ENCODE peak calls at places on chromosomes 2 and 18, in four cellular contexts. W is GM12878, P is K562, R is HepG2. Q is an unnamed sample.

GRCh38 chr2:101188683-101189405 is 37.7 kb upstream of the TBC1D8 start:
- DNase-seq in W (no peak), P (peak), R (peak), Q (peak)

GRCh38 chr18:27378396-27379094 is 193.4 kb upstream of the CHST9 start:
- DNase-seq in W (no peak), P (no peak), R (no peak), Q (no peak)

GRCh38 chr2:41941831-41942230 is 106.0 kb upstream of the PKDCC start:
- DNase-seq in W (no peak), P (no peak), R (no peak), Q (no peak)

GRCh38 chr2:137957033-137957432 is 7.2 kb upstream of the HNMT start:
- DNase-seq in W (no peak), P (no peak), R (peak), Q (no peak)

GRCh38 chr2:50614056-50614455 is 417.9 kb downstream of the NRXN1 start:
- DNase-seq in W (no peak), P (no peak), R (no peak), Q (no peak)

GRCh38 chr2:237474931-237475703 is 11.9 kb upstream of the MLPH start:
- DNase-seq in W (no peak), P (peak), R (peak), Q (peak)

GRCh38 chr2:11701206-11701605 is 31.2 kb upstream of the NTSR2 start:
- DNase-seq in W (no peak), P (no peak), R (no peak), Q (no peak)

GRCh38 chr2:137976274-137976673 is 12.0 kb downstream of the HNMT start:
- DNase-seq in W (no peak), P (no peak), R (no peak), Q (no peak)

GRCh38 chr2:223692227-223692947 is 90.2 kb upstream of the SCG2 start:
- DNase-seq in W (no peak), P (no peak), R (peak), Q (peak)

GRCh38 chr2:890791-891190 is 59.9 kb upstream of the SNTG2 start:
- DNase-seq in W (no peak), P (no peak), R (no peak), Q (no peak)

GRCh38 chr2:17084882-17085281 is 419.2 kb upstream of the CYRIA start:
- DNase-seq in W (no peak), P (no peak), R (no peak), Q (no peak)

GRCh38 chr18:79796531-79797390 is 977 bp upstream of the KCNG2 start:
- DNase-seq in W (no peak), P (no peak), R (no peak), Q (no peak)

GRCh38 chr2:212428685-212429480 is 109.7 kb downstream of the ERBB4 start:
- DNase-seq in W (no peak), P (no peak), R (no peak), Q (no peak)

GRCh38 chr2:71807969-71808451 is 339.7 kb downstream of the CYP26B1 start:
- DNase-seq in W (no peak), P (no peak), R (no peak), Q (no peak)

GRCh38 chr2:41872646-41873045 is 175.2 kb upstream of the PKDCC start:
- DNase-seq in W (peak), P (no peak), R (peak), Q (no peak)

GRCh38 chr18:7778181-7778580 is 211.1 kb downstream of the PTPRM start:
- DNase-seq in W (no peak), P (no peak), R (no peak), Q (no peak)

GRCh38 chr2:70005752-70006446 is 44.5 kb upstream of the ASPRV1 start:
- DNase-seq in W (no peak), P (peak), R (no peak), Q (no peak)

GRCh38 chr2:70007151-70007550 is 45.7 kb upstream of the ASPRV1 start:
- DNase-seq in W (no peak), P (no peak), R (no peak), Q (no peak)

GRCh38 chr2:70008290-70008689 is 46.9 kb upstream of the ASPRV1 start:
- DNase-seq in W (no peak), P (no peak), R (no peak), Q (no peak)

GRCh38 chr2:70003093-70003830 is 41.8 kb upstream of the ASPRV1 start:
- DNase-seq in W (no peak), P (no peak), R (no peak), Q (no peak)

DNA sequence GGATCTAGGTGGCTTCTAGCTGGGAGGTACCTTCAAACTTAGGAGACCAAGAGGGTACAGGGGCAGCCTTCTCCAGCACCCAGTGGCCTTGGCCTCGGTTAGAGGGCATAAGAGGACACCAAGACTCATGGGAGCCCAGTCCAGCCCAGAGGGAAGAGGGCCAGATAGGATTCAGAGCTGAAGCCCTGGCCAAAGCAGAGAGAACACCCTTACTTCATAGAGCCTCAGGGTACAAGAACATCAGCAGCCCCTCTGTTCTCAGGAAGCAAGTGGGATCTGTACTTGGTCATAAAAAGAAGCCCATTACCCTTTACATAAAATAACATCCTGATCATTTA is 45.0 kb upstream of the ASPRV1 start:
- DNase-seq in W (no peak), P (no peak), R (no peak), Q (no peak)
- TF ChIP-seq FOXK2 in W (no peak), P (no peak), R (no peak), Q (no peak)

DNA sequence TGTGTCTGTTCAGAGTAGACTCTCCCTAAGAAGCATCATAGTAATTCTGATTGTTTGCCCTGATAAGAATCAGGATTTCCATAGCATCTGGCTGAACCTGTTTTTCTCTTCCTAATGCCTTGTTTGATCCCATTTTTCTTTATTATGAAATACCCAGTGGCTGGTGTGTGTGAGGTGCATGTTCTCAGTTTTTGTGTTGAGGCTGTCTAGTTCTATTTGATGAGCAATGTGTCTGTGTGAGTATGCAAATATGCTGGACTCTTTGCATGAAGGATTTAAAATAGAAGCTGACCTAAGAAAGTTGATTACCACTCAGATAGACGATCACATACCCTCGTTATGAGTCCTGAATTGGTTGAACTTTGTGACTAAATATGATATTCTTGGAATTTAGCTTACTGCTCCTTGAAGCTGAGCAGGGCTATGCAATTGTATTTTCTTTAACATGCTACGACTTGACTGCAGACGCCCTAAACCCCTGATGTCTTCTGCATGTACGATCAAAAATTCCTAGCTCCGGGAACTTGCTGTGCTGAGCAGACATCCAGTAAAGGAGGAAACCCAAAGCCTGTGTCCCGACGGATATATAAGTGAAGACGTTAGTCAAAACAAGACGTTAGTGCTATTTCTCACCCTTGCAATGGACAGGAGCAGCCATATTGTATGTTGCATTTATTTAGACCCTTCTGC is 51.3 kb downstream of the SETBP1 start:
- DNase-seq in W (no peak), P (no peak), R (no peak), Q (no peak)
- TF ChIP-seq FOXK2 in W (no peak), P (no peak), R (no peak), Q (no peak)

GRCh38 chr2:219001577-219002394 is 8.6 kb upstream of the CRYBA2 start:
- DNase-seq in W (no peak), P (peak), R (peak), Q (no peak)

GRCh38 chr2:219003979-219004378 is 10.8 kb upstream of the CRYBA2 start:
- DNase-seq in W (no peak), P (no peak), R (no peak), Q (no peak)

GRCh38 chr2:219001100-219001576 is 7.9 kb upstream of the CRYBA2 start:
- DNase-seq in W (no peak), P (no peak), R (no peak), Q (no peak)

GRCh38 chr2:219003267-219003634 is 10.0 kb upstream of the CRYBA2 start:
- DNase-seq in W (no peak), P (no peak), R (no peak), Q (no peak)

GRCh38 chr2:219002395-219003266 is 9.4 kb upstream of the CRYBA2 start:
- DNase-seq in W (no peak), P (peak), R (peak), Q (peak)
- TF ChIP-seq FOXK2 in W (no peak), P (no peak), R (no peak), Q (no peak)

GRCh38 chr2:36453652-36454051 is 98.1 kb downstream of the CRIM1 start:
- DNase-seq in W (no peak), P (no peak), R (peak), Q (no peak)

GRCh38 chr2:36450466-36451196 is 95.1 kb downstream of the CRIM1 start:
- DNase-seq in W (no peak), P (no peak), R (peak), Q (no peak)

GRCh38 chr2:36449943-36450392 is 94.4 kb downstream of the CRIM1 start:
- DNase-seq in W (no peak), P (no peak), R (no peak), Q (no peak)

GRCh38 chr2:36451512-36451911 is 95.9 kb downstream of the CRIM1 start:
- DNase-seq in W (no peak), P (peak), R (no peak), Q (no peak)

DNA sequence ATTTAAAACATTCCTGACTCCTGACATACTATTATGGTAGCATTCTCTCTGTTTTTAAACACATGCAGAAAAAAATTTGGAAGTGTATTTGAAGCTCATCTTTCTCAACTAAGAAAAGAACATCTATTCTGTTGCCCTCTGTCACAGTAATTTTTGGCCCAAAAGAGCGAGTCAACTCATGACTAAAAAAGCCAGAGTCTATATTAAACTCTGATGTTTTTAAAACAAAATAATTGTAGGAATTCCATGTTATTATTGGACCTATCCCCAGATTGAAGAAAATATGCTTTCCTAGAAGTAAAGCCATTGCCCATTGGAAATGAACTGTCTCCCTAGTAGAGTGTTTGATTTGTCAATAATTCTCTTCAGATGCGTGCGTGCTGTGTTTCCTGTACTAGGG is 96.7 kb downstream of the CRIM1 start:
- DNase-seq in W (no peak), P (no peak), R (no peak), Q (no peak)
- TF ChIP-seq FOXK2 in W (no peak), P (no peak), R (no peak), Q (no peak)

GRCh38 chr18:48052845-48053244 is 122.4 kb upstream of the SMAD2 start:
- DNase-seq in W (no peak), P (no peak), R (no peak), Q (no peak)

GRCh38 chr18:48048251-48048650 is 117.8 kb upstream of the SMAD2 start:
- DNase-seq in W (no peak), P (no peak), R (no peak), Q (no peak)

GRCh38 chr18:48049757-48050156 is 119.3 kb upstream of the SMAD2 start:
- DNase-seq in W (no peak), P (no peak), R (no peak), Q (no peak)

GRCh38 chr18:48052291-48052840 is 121.9 kb upstream of the SMAD2 start:
- DNase-seq in W (no peak), P (no peak), R (no peak), Q (no peak)

GRCh38 chr18:48050176-48050575 is 119.7 kb upstream of the SMAD2 start:
- DNase-seq in W (no peak), P (no peak), R (no peak), Q (no peak)
- TF ChIP-seq FOXK2 in W (no peak), P (no peak), R (no peak), Q (no peak)

GRCh38 chr2:204974487-204974886 is 429.2 kb downstream of the PARD3B start:
- DNase-seq in W (no peak), P (no peak), R (no peak), Q (no peak)
- TF ChIP-seq FOXK2 in W (no peak), P (no peak), R (no peak), Q (no peak)

DNA sequence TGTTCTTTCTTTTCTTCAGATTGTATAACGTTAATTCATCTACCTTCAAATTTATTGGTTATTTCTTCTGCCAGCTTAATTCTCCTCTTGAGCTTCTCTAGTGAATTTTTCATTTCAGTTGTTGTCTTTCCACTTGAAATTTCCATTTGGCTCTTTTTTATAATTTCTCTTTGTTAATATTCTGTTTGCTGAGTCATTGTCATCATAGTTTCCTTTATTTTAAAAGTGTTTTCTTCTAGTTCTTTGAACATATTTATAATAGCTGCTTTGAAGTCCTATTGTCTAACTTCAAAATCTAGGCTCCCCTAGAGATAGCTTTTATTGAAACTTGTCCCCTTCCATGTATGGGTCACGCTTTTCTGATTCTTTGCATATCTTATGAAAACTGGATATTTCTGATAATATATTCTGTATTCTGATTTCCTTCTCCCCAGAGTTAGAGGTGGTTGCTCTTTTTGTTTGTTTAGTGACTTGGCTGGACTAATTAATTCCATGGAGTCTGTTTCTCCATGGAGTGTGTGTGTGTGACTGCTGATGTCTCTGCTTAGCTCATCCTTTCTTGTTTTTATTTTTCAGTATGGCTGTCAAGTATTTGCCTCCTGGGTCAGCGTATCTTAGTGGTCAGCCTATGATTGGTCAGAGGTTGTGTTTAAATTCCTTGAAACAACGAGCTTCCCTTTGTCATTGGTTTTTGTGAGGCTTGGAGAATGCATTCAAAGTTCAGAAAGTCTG is 47.6 kb downstream of the DIS3L2 start:
- DNase-seq in W (no peak), P (no peak), R (no peak), Q (no peak)
- TF ChIP-seq FOXK2 in W (no peak), P (no peak), R (no peak), Q (no peak)

Q was measured in HEK293T.